ENCODE peak calls at places on chromosome 4, in ten cellular contexts. D, J, H, L, T, A, B, Y, C and I are unnamed samples.

GRCh38 chr4:76677571-76678326 is 220.2 kb downstream of the SOWAHB start:
- DNase-seq in J (no peak), A (no peak), C (no peak), L (no peak), H (no peak), D (no peak), T (no peak), Y (no peak), B (no peak), I (no peak)

GRCh38 chr4:183858011-183858615 is 47.0 kb upstream of the STOX2 start:
- DNase-seq in Y (no peak), A (peak), H (no peak), B (peak), D (no peak), J (peak), C (no peak), T (no peak), L (no peak), I (no peak)

GRCh38 chr4:42048394-42048793 is 58.1 kb downstream of the SLC30A9 start:
- DNase-seq in A (no peak), T (no peak), C (no peak), B (no peak), H (no peak), Y (no peak), L (no peak), D (peak), J (no peak), I (no peak)

GRCh38 chr4:79049840-79050520 is 110.7 kb upstream of the PAQR3 start:
- DNase-seq in A (no peak), B (peak), C (no peak), J (no peak), L (no peak), H (no peak), T (no peak), D (no peak), Y (peak), I (no peak)

GRCh38 chr4:2268357-2269205 is 6.7 kb upstream of the MXD4 start:
- DNase-seq in J (no peak), C (peak), B (no peak), L (no peak), T (no peak), H (no peak), Y (no peak), D (no peak), A (no peak), I (no peak)

GRCh38 chr4:8241895-8242696 is 27.5 kb upstream of the HTRA3 start:
- DNase-seq in D (peak), J (peak), A (peak), T (peak), Y (peak), C (peak), H (peak), B (peak), L (peak), I (peak)

GRCh38 chr4:6269651-6270511 is at the start of gene WFS1:
- DNase-seq in J (peak), Y (peak), L (peak), D (peak), C (peak), B (peak), A (peak), H (peak), T (peak), I (peak)

GRCh38 chr4:140109626-140110213 is 44.3 kb downstream of the MAML3 start:
- DNase-seq in A (no peak), C (no peak), Y (peak), H (no peak), B (peak), L (no peak), J (no peak), D (no peak), T (no peak), I (no peak)

GRCh38 chr4:145909331-145909730 is 29.3 kb downstream of the ZNF827 start:
- DNase-seq in C (peak), D (peak), L (peak), H (peak), Y (no peak), B (peak), J (no peak), T (no peak), A (peak), I (peak)

GRCh38 chr4:165177725-165178666 is 29.4 kb upstream of the KLHL2 start:
- DNase-seq in T (no peak), Y (no peak), J (no peak), D (no peak), H (no peak), C (no peak), A (no peak), L (no peak), B (no peak), I (no peak)

GRCh38 chr4:105426187-105426897 is 47.5 kb downstream of the PPA2 start:
- DNase-seq in C (no peak), T (no peak), D (no peak), L (no peak), J (no peak), H (no peak), B (no peak), A (peak), Y (no peak), I (no peak)

GRCh38 chr4:106806158-106806797 is 229.8 kb downstream of the DKK2 start:
- DNase-seq in L (no peak), Y (no peak), B (no peak), A (no peak), C (no peak), D (no peak), T (no peak), J (no peak), H (no peak), I (no peak)

GRCh38 chr4:111362891-111363290 is 740.0 kb upstream of the PITX2 start:
- DNase-seq in T (no peak), B (no peak), H (no peak), L (no peak), Y (peak), A (peak), C (no peak), D (no peak), J (no peak), I (peak)

GRCh38 chr4:72418458-72418857 is 150.6 kb downstream of the ADAMTS3 start:
- DNase-seq in A (no peak), T (no peak), L (no peak), H (no peak), B (no peak), Y (peak), C (peak), D (no peak), J (no peak), I (no peak)

GRCh38 chr4:32826169-32826568 is 2106.0 kb downstream of the PCDH7 start:
- DNase-seq in D (no peak), A (no peak), Y (no peak), C (no peak), J (no peak), B (no peak), H (no peak), T (no peak), L (no peak), I (no peak)

GRCh38 chr4:185865901-185866328 is 53.9 kb upstream of the SORBS2 start:
- DNase-seq in C (no peak), B (no peak), L (peak), Y (no peak), D (no peak), A (no peak), T (no peak), J (no peak), H (no peak), I (no peak)

GRCh38 chr4:175810360-175810759 is 1.7 kb downstream of the GPM6A start:
- DNase-seq in T (no peak), L (no peak), D (no peak), Y (no peak), A (no peak), H (no peak), C (no peak), J (no peak), B (no peak), I (no peak)

GRCh38 chr4:156677136-156677535 is 294.5 kb downstream of the PDGFC start:
- DNase-seq in C (no peak), D (peak), T (no peak), A (peak), Y (no peak), H (no peak), B (peak), L (peak), J (no peak), I (peak)

GRCh38 chr4:152992027-152992426 is 55.9 kb downstream of the FHDC1 start:
- DNase-seq in J (no peak), Y (no peak), A (no peak), C (no peak), T (no peak), H (no peak), D (peak), B (no peak), L (peak), I (peak)

GRCh38 chr4:3868146-3868840 is 102.1 kb downstream of the ADRA2C start:
- DNase-seq in H (peak), D (no peak), L (peak), B (peak), C (no peak), A (peak), J (no peak), Y (no peak), T (no peak), I (no peak)

GRCh38 chr4:169208516-169208915 is 62.2 kb downstream of the SH3RF1 start:
- DNase-seq in Y (no peak), A (no peak), J (no peak), L (no peak), C (no peak), T (no peak), D (no peak), H (no peak), B (no peak), I (no peak)

GRCh38 chr4:185346975-185347601 is 48.6 kb downstream of the LRP2BP start:
- DNase-seq in Y (no peak), C (no peak), L (no peak), B (no peak), J (no peak), T (no peak), D (no peak), A (no peak), H (no peak), I (no peak)

GRCh38 chr4:52704676-52705075 is 45.6 kb upstream of the USP46 start:
- DNase-seq in Y (peak), B (no peak), D (no peak), T (no peak), L (no peak), H (no peak), C (no peak), A (no peak), J (no peak), I (no peak)

GRCh38 chr4:124903995-124904722 is 191.6 kb upstream of the ANKRD50 start:
- DNase-seq in Y (peak), C (peak), J (no peak), A (peak), T (no peak), B (no peak), L (no peak), H (no peak), D (peak), I (peak)

GRCh38 chr4:3690576-3691152 is 75.5 kb upstream of the ADRA2C start:
- DNase-seq in Y (no peak), A (no peak), J (no peak), C (peak), H (peak), B (peak), L (no peak), T (no peak), D (no peak), I (no peak)

GRCh38 chr4:89755210-89755609 is 81.8 kb downstream of the SNCA start:
- DNase-seq in L (no peak), H (no peak), D (no peak), Y (no peak), J (no peak), T (no peak), B (no peak), A (no peak), C (no peak), I (no peak)

GRCh38 chr4:96593422-96593821 is 753.5 kb downstream of the PDHA2 start:
- DNase-seq in Y (peak), J (no peak), B (no peak), T (no peak), C (peak), L (no peak), H (no peak), A (no peak), D (no peak), I (no peak)

GRCh38 chr4:100938698-100939097 is 408.6 kb downstream of the PPP3CA start:
- DNase-seq in D (no peak), T (no peak), J (no peak), C (no peak), H (no peak), A (no peak), B (peak), L (no peak), Y (no peak), I (no peak)

GRCh38 chr4:7463584-7464258 is 29.0 kb upstream of the PSAPL1 start:
- DNase-seq in D (no peak), H (no peak), T (no peak), B (peak), J (no peak), C (no peak), Y (no peak), A (no peak), L (no peak), I (no peak)

GRCh38 chr4:113591982-113592381 is 169.6 kb downstream of the CAMK2D start:
- DNase-seq in A (no peak), L (no peak), D (no peak), J (no peak), Y (no peak), H (no peak), B (no peak), T (no peak), C (no peak), I (no peak)

GRCh38 chr4:88952081-88952480 is 104.9 kb downstream of the FAM13A start:
- DNase-seq in L (no peak), C (no peak), J (no peak), Y (no peak), B (no peak), T (no peak), A (no peak), H (no peak), D (no peak), I (no peak)

GRCh38 chr4:113435893-113436292 is 325.6 kb downstream of the CAMK2D start:
- DNase-seq in B (peak), C (peak), L (no peak), T (no peak), J (no peak), D (peak), Y (no peak), H (peak), A (peak), I (peak)

GRCh38 chr4:88672987-88673386 is 24.6 kb downstream of the NAP1L5 start:
- DNase-seq in B (peak), Y (peak), C (no peak), J (peak), D (no peak), A (peak), T (no peak), L (no peak), H (peak), I (peak)